ENCODE peak calls at places on chromosomes 11 and 22, in nine cellular contexts. R is CD4-positive, alpha-beta T cell; T is activated T-cell treated with anti-CD3 and anti-CD28 coated beads for 1 hour; D is HEK293T; I is activated CD4-positive, alpha-beta T cell treated with anti-CD3 and anti-CD28 coated beads, Interleukin-2, amount 50 U/mL, for 48 hours; W is astrocyte of the spinal cord; Y is ELF-1; U is MV-4-11; F is H1. J is an unnamed sample.

GRCh38 chr22:41180926-41181325 is 24.2 kb upstream of the L3MBTL2 start:
- DNase-seq in R (no peak), T (no peak), D (no peak), I (no peak), W (no peak), Y (no peak), U (no peak), F (no peak), J (no peak)

GRCh38 chr22:35587447-35587870 is 29.7 kb downstream of the MB start:
- DNase-seq in R (no peak), T (no peak), D (no peak), I (no peak), W (no peak), Y (peak), U (no peak), F (no peak), J (no peak)

GRCh38 chr22:48744967-48745841 is 1082.5 kb downstream of the BRD1 start:
- DNase-seq in R (no peak), T (no peak), D (no peak), I (no peak), W (no peak), Y (no peak), U (no peak), F (peak), J (no peak)

GRCh38 chr22:24409707-24410106 is 17.7 kb upstream of the ADORA2A start:
- DNase-seq in R (no peak), T (no peak), D (no peak), I (no peak), W (no peak), Y (no peak), U (no peak), F (no peak), J (peak)

GRCh38 chr22:32987081-32987631 is 71.0 kb downstream of the SYN3 start:
- DNase-seq in R (no peak), T (no peak), D (no peak), I (no peak), W (no peak), Y (peak), U (no peak), F (peak), J (no peak)

GRCh38 chr11:123457187-123457770 is 27.2 kb downstream of the GRAMD1B start:
- DNase-seq in R (no peak), T (no peak), D (no peak), I (no peak), W (no peak), Y (no peak), U (peak), F (no peak), J (peak)

GRCh38 chr11:44858796-44859527 is 91.7 kb downstream of the TP53I11 start:
- DNase-seq in R (no peak), T (no peak), D (no peak), I (no peak), W (no peak), Y (peak), U (no peak), F (no peak), J (peak)

GRCh38 chr11:126352163-126352562 is 3.3 kb upstream of the ST3GAL4 start:
- DNase-seq in R (no peak), T (no peak), D (no peak), I (no peak), W (no peak), Y (no peak), U (no peak), F (no peak), J (no peak)

GRCh38 chr11:35056391-35057093 is 82.4 kb upstream of the CD44 start:
- DNase-seq in R (no peak), T (no peak), D (no peak), I (no peak), W (no peak), Y (no peak), U (no peak), F (no peak), J (no peak)

GRCh38 chr11:126930100-126930841 is 70.3 kb downstream of the KIRREL3 start:
- DNase-seq in R (no peak), T (no peak), D (no peak), I (no peak), W (peak), Y (no peak), U (peak), F (no peak), J (no peak)

GRCh38 chr11:73152861-73153483 is 10.9 kb upstream of the FCHSD2 start:
- DNase-seq in R (peak), T (peak), D (no peak), I (peak), W (no peak), Y (peak), U (peak), F (no peak), J (no peak)

GRCh38 chr11:113664069-113664980 is 41.8 kb downstream of the TMPRSS5 start:
- DNase-seq in R (no peak), T (no peak), D (no peak), I (no peak), W (peak), Y (peak), U (no peak), F (no peak), J (no peak)

GRCh38 chr11:61746654-61747388 is 5.6 kb upstream of the MYRF start:
- DNase-seq in R (no peak), T (no peak), D (no peak), I (no peak), W (no peak), Y (no peak), U (no peak), F (no peak), J (no peak)

GRCh38 chr11:122123258-122123929 is 7.4 kb upstream of the BLID start:
- DNase-seq in R (no peak), T (no peak), D (no peak), I (no peak), W (no peak), Y (no peak), U (no peak), F (no peak), J (no peak)

GRCh38 chr11:17379383-17380180 is 8.9 kb downstream of the KCNJ11 start:
- DNase-seq in R (no peak), T (no peak), D (no peak), I (no peak), W (no peak), Y (no peak), U (no peak), F (no peak), J (no peak)

GRCh38 chr11:65446446-65447277 is 24.1 kb downstream of the NEAT1 start:
- DNase-seq in R (no peak), T (no peak), D (no peak), I (no peak), W (peak), Y (no peak), U (no peak), F (no peak), J (no peak)

GRCh38 chr11:100740440-100740839 is 53.4 kb downstream of the ARHGAP42 start:
- DNase-seq in R (no peak), T (no peak), D (no peak), I (no peak), W (peak), Y (no peak), U (no peak), F (no peak), J (peak)

GRCh38 chr11:86442827-86443226 is 68.1 kb downstream of the CCDC81 start:
- DNase-seq in R (no peak), T (no peak), D (no peak), I (no peak), W (no peak), Y (no peak), U (no peak), F (no peak), J (no peak)

GRCh38 chr11:44443836-44444769 is 121.4 kb upstream of the CD82 start:
- DNase-seq in R (no peak), T (no peak), D (no peak), I (no peak), W (no peak), Y (peak), U (no peak), F (no peak), J (no peak)

GRCh38 chr11:112289588-112290461 is 29.2 kb upstream of the PLET1 start:
- DNase-seq in R (peak), T (peak), D (peak), I (peak), W (peak), Y (peak), U (peak), F (peak), J (peak)

GRCh38 chr22:43537019-43537585 is 125.3 kb downstream of the MPPED1 start:
- DNase-seq in R (no peak), T (no peak), D (no peak), I (peak), W (no peak), Y (peak), U (no peak), F (no peak), J (no peak)

GRCh38 chr11:60790726-60791125 is 5.6 kb downstream of the MS4A10 start:
- DNase-seq in R (no peak), T (no peak), D (no peak), I (no peak), W (no peak), Y (no peak), U (no peak), F (no peak), J (no peak)

GRCh38 chr22:29479417-29480261 is at the start of gene NEFH:
- DNase-seq in R (no peak), T (no peak), D (no peak), I (no peak), W (no peak), Y (peak), U (no peak), F (peak), J (no peak)